ENCODE peak calls at places on chromosome 3, in seven cellular contexts. E, H, J, Z, L, G and K are unnamed samples.

GRCh38 chr3:113897373-113897777 is 50.4 kb upstream of the ZDHHC23 start:
- DNase-seq in H (no peak), J (no peak), Z (no peak), L (no peak), G (no peak), E (no peak), K (no peak)

GRCh38 chr3:30286007-30286669 is 320.3 kb upstream of the TGFBR2 start:
- DNase-seq in J (no peak), G (no peak), E (peak), L (no peak), H (peak), Z (no peak), K (peak)

GRCh38 chr3:98551754-98552153 is 20.0 kb downstream of the GPR15 start:
- DNase-seq in E (no peak), L (no peak), G (no peak), Z (no peak), H (no peak), J (no peak), K (no peak)

GRCh38 chr3:44989636-44990373 is 13.8 kb downstream of the EXOSC7 start:
- DNase-seq in J (no peak), G (no peak), L (no peak), Z (no peak), H (no peak), E (no peak), K (no peak)

GRCh38 chr3:32278714-32279113 is 40.2 kb downstream of the CMTM8 start:
- DNase-seq in Z (no peak), E (peak), L (no peak), J (no peak), G (no peak), H (no peak), K (no peak)

GRCh38 chr3:105878061-105878460 is 9.2 kb upstream of the CBLB start:
- DNase-seq in G (no peak), E (peak), H (no peak), Z (no peak), J (no peak), L (no peak), K (no peak)

GRCh38 chr3:54549607-54550006 is 378.3 kb downstream of the LRTM1 start:
- DNase-seq in Z (no peak), G (no peak), L (no peak), H (no peak), J (no peak), E (no peak), K (no peak)

GRCh38 chr3:169998668-169999131 is 32.1 kb downstream of the SEC62 start:
- DNase-seq in L (no peak), E (peak), G (no peak), H (peak), Z (no peak), J (no peak), K (no peak)

GRCh38 chr3:134302674-134303073 is 52.0 kb upstream of the RYK start:
- DNase-seq in H (no peak), L (no peak), Z (no peak), E (no peak), J (no peak), G (no peak), K (no peak)

GRCh38 chr3:172268896-172269295 is 179.4 kb downstream of the GHSR start:
- DNase-seq in E (peak), L (no peak), J (no peak), Z (no peak), H (no peak), G (no peak), K (no peak)

GRCh38 chr3:16148783-16149182 is 25.7 kb upstream of the GALNT15 start:
- DNase-seq in H (no peak), Z (no peak), G (no peak), L (no peak), J (no peak), E (peak), K (no peak)

GRCh38 chr3:21398461-21398860 is 352.5 kb downstream of the ZNF385D start:
- DNase-seq in E (no peak), L (no peak), G (no peak), H (no peak), Z (no peak), J (no peak), K (no peak)

GRCh38 chr3:12049675-12050074 is 45.5 kb downstream of the SYN2 start:
- DNase-seq in H (no peak), Z (no peak), L (no peak), G (no peak), J (peak), E (peak), K (no peak)

GRCh38 chr3:149450281-149450680 is 24.2 kb upstream of the TM4SF4 start:
- DNase-seq in H (no peak), L (no peak), G (no peak), Z (no peak), J (no peak), E (peak), K (no peak)

DNA sequence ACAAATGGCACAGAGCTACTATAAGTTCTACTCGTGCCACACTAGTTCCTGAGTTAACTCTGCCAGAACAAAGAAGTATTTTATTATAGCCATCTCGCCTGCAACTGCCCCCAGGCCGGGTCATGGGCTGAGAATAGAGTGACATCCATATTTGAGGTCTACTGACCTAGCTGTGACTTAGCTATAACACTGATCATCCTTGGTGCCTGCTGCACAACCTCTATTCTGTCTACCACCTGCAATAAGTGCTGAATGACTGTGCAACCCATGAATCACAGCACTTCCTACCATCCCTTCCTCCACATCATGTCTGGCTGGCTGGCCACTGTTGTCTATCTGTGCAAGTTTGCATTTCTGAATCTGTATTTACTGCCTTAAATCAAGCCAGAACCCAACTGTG is 506.5 kb upstream of the TBL1XR1 start:
- DNase-seq in J (no peak), E (peak), L (no peak), G (no peak), Z (no peak), H (no peak), K (peak)
- TF ChIP-seq CTCF in J (no peak), E (no peak), L (no peak), G (no peak), Z (no peak), H (no peak), K (no peak)

GRCh38 chr3:117193390-117193789 is 483.8 kb downstream of the TUSC7 start:
- DNase-seq in E (no peak), H (no peak), Z (no peak), G (no peak), L (no peak), J (no peak), K (no peak)
- TF ChIP-seq CTCF in E (peak), H (peak), Z (no peak), G (peak), L (peak), J (peak), K (no peak)

DNA sequence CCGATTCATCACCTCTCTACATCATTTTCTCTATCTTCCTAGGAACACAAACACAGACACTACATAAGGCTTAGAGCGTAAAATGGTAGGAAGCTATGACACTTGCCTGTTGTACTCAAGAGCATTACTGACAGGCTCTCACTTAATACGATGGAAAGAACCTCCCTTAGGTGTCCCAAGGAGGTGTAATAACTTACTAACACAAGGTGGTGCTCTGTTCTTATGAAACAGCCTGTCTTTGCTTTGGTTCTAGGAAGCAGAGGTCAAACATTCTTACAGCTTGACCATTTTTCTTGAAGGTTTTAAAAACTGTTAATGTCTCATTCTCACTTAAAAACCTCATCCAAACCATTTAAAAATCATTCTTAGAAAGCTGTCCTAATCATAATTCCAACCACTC is 317.9 kb upstream of the AGTR1 start:
- DNase-seq in Z (no peak), J (peak), G (peak), H (peak), L (peak), E (peak), K (no peak)
- TF ChIP-seq CTCF in Z (peak), J (peak), G (peak), H (peak), L (no peak), E (peak), K (no peak)

GRCh38 chr3:176930942-176931341 is 266.3 kb downstream of the TBL1XR1 start:
- DNase-seq in L (no peak), J (no peak), G (no peak), H (no peak), Z (no peak), E (no peak), K (no peak)

GRCh38 chr3:176926688-176927087 is 270.6 kb downstream of the TBL1XR1 start:
- DNase-seq in H (no peak), Z (no peak), G (no peak), E (no peak), L (no peak), J (no peak), K (no peak)

GRCh38 chr3:176927280-176927679 is 270.0 kb downstream of the TBL1XR1 start:
- DNase-seq in Z (no peak), E (no peak), L (no peak), J (no peak), G (no peak), H (no peak), K (no peak)

GRCh38 chr3:176927985-176928931 is 269.0 kb downstream of the TBL1XR1 start:
- DNase-seq in H (no peak), L (no peak), E (no peak), J (no peak), G (no peak), Z (no peak), K (no peak)

GRCh38 chr3:176926034-176926433 is 271.2 kb downstream of the TBL1XR1 start:
- DNase-seq in G (no peak), J (no peak), E (no peak), L (no peak), Z (no peak), H (no peak), K (no peak)
- TF ChIP-seq CTCF in G (no peak), J (no peak), E (no peak), L (no peak), Z (no peak), H (no peak), K (no peak)

GRCh38 chr3:127002195-127003174 is 19.6 kb downstream of the PLXNA1 start:
- DNase-seq in J (peak), Z (no peak), L (peak), E (peak), G (peak), H (peak), K (peak)
- TF ChIP-seq CTCF in J (peak), Z (no peak), L (peak), E (peak), G (peak), H (peak), K (no peak)

DNA sequence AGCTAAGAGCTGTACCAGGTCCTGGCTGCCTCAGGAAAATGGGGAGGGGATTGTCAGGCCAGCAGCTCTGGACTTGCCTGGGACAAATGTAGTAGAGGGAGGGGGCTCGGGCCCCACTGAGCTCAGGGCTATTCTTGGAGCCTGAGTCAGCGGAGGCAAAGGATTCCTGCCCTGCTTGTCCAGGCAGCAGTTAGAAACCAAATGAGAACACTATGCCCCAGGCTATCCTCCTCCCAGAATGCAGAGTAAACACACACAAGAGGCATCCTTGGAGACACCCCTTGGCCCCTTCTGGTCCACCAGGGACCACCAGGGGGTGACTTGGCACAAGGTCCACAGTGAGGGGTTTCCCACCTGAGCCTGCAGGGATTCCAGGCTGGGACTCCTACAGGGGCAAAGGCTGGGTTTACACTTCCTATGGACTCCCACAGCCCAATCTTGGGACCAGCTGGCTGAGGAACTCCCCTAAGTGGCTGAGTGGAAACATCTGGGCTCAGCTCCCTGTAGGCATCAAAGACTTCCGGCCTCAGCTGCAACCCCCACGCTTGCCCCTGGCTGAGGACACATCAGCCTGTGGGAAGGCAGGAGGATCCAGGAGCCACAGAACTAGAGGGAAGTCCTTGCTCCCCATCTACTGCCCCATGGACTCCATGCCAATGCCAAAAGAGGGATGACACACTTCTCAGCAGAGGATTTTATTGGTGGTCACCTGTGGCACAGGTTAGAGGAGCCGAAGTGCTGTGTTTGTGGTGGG is 3.4 kb upstream of the COL7A1 start:
- DNase-seq in G (no peak), H (peak), J (no peak), E (peak), L (no peak), Z (no peak), K (no peak)
- TF ChIP-seq CTCF in G (no peak), H (peak), J (no peak), E (no peak), L (no peak), Z (no peak), K (no peak)

GRCh38 chr3:9730747-9731205 is 759 bp upstream of the BRPF1 start:
- DNase-seq in H (no peak), L (no peak), J (no peak), Z (no peak), G (no peak), E (no peak), K (no peak)

GRCh38 chr3:9729419-9729818 is 2.1 kb upstream of the BRPF1 start:
- DNase-seq in J (no peak), L (no peak), E (no peak), H (no peak), Z (no peak), G (no peak), K (no peak)

GRCh38 chr3:9727743-9728142 is 3.8 kb upstream of the BRPF1 start:
- DNase-seq in L (no peak), Z (no peak), G (no peak), H (no peak), J (no peak), E (peak), K (no peak)

GRCh38 chr3:9725775-9726174 is 5.8 kb upstream of the BRPF1 start:
- DNase-seq in Z (no peak), J (no peak), G (no peak), H (no peak), E (no peak), L (no peak), K (no peak)

GRCh38 chr3:9727041-9727595 is 4.4 kb upstream of the BRPF1 start:
- DNase-seq in J (no peak), Z (peak), G (no peak), L (peak), H (no peak), E (no peak), K (peak)
- TF ChIP-seq CTCF in J (peak), Z (peak), G (peak), L (peak), H (peak), E (no peak), K (peak)

DNA sequence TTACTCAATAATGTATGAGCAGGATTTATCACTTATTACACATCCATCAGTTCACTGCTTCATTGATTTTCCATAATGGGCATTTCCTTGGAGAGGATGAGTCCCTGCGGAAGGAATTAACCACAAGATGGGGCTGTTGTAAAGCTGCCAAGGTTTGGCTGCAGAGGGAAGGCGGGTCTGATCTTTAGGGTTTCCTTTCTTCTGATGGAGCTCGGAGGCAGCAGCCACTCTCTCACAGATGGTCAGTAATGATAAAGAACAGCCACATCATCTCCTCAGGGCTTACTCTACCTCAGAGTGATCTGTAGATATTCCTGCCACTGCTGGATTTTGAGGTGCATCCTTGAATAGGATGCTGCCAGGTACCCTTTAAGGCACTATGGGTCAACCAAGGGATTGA is 115.2 kb downstream of the USP13 start:
- DNase-seq in G (no peak), H (peak), E (peak), Z (peak), J (peak), L (peak), K (no peak)
- TF ChIP-seq CTCF in G (peak), H (peak), E (peak), Z (peak), J (peak), L (no peak), K (peak)

DNA sequence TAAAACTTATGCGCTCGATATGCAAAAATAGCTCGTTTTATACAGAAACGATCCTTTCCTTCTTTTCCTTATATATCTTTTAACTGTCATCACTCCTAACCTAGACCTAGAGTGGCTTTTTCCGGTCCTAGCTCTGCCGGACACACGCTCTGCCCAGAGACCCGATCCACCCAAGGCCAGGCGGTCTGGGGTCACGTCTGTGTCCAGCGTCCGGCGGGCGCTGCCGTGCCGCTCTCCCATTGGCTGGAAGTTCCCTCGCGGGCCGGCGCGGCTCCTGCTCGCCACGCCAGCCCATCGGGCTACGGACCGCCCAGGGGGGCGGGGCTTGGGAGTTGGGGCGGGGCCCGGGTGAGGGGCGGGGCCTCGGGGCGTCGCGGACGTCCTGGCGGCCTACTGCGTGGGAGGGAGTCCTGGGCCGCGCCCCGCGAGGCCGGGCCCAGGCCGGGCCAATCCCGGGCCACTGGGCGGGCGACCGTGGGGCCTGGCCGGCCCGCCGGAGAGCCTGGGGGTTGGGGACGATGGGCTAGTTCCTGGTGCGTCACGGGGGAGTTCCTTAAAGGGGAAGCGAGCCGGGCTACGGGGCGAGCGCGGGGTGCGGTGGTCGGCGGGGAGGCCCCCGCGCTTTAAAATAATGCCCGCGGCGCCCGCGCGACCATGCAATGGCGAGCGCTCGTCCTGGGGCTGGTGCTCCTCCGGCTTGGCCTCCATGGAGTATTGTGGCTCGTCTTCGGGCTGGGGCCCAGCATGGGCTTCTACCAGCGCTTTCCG is at the start of gene EDEM1:
- DNase-seq in Z (peak), L (peak), H (peak), E (peak), J (peak), G (peak), K (peak)
- TF ChIP-seq CTCF in Z (no peak), L (no peak), H (no peak), E (no peak), J (no peak), G (no peak), K (no peak)

GRCh38 chr3:94716326-94717018 is 653.6 kb downstream of the NSUN3 start:
- DNase-seq in J (no peak), E (no peak), L (no peak), H (no peak), Z (no peak), G (no peak), K (no peak)
- TF ChIP-seq CTCF in J (no peak), E (no peak), L (no peak), H (no peak), Z (no peak), G (no peak), K (no peak)